ENCODE peak calls at places on chromosomes 3 and 15, in five cellular contexts. V, Q, A, H and E are unnamed samples.
A peak's percentile ranks its signal among the peaks of the same experiment; 100 is the strongest.

GRCh38 chr15:98658831-98659699 is 10.7 kb downstream of the IGF1R start:
- DNase-seq in Q (peak; percentile 63), V (peak; percentile 64), A (no peak), H (peak; percentile 68), E (peak; percentile 39)

GRCh38 chr3:195895900-195896360 is 12.4 kb downstream of the TNK2 start:
- DNase-seq in Q (peak; percentile 60), A (peak; percentile 39), V (peak; percentile 83), H (peak; percentile 79), E (no peak)

GRCh38 chr3:4670352-4670751 is 177.2 kb downstream of the ITPR1 start:
- DNase-seq in Q (peak; percentile 69), V (no peak), H (peak; percentile 10), A (no peak), E (no peak)

GRCh38 chr15:54772663-54773062 is 424.1 kb downstream of the RSL24D1 start:
- DNase-seq in V (no peak), H (no peak), A (no peak), Q (peak; percentile 1), E (no peak)

GRCh38 chr15:83919319-83919830 is 265.5 kb downstream of the ADAMTSL3 start:
- DNase-seq in Q (no peak), V (no peak), A (no peak), H (no peak), E (no peak)

GRCh38 chr3:32189693-32190092 is 48.8 kb upstream of the CMTM8 start:
- DNase-seq in A (no peak), H (no peak), V (no peak), Q (no peak), E (no peak)

GRCh38 chr3:119257654-119258410 is 17.2 kb upstream of the B4GALT4 start:
- DNase-seq in V (peak; percentile 56), Q (no peak), A (no peak), H (peak; percentile 7), E (peak; percentile 33)

GRCh38 chr3:42510325-42510724 is 7.9 kb downstream of the VIPR1 start:
- DNase-seq in V (no peak), Q (no peak), A (no peak), H (no peak), E (no peak)

GRCh38 chr15:101031203-101031602 is 112.0 kb downstream of the LRRK1 start:
- DNase-seq in A (no peak), V (no peak), H (no peak), Q (no peak), E (no peak)

GRCh38 chr3:184805351-184806038 is 6.5 kb upstream of the VPS8 start:
- DNase-seq in V (no peak), A (no peak), Q (no peak), H (no peak), E (no peak)

GRCh38 chr3:128060473-128061381 is 8.5 kb downstream of the SEC61A1 start:
- DNase-seq in H (no peak), V (no peak), Q (no peak), A (no peak), E (peak; percentile 91)

GRCh38 chr15:57213783-57214366 is 162.4 kb upstream of the CGNL1 start:
- DNase-seq in V (peak; percentile 33), A (no peak), H (peak; percentile 48), Q (no peak), E (peak; percentile 67)

GRCh38 chr3:12285003-12285555 is 3.8 kb upstream of the PPARG start:
- DNase-seq in A (no peak), H (no peak), V (no peak), Q (no peak), E (no peak)

GRCh38 chr3:126110431-126111125 is 26.7 kb upstream of the SLC41A3 start:
- DNase-seq in H (no peak), A (no peak), Q (no peak), V (no peak), E (no peak)

GRCh38 chr15:66997212-66997611 is 68.2 kb upstream of the SMAD3 start:
- DNase-seq in V (no peak), Q (no peak), A (no peak), H (no peak), E (peak; percentile 75)

GRCh38 chr3:128559486-128560225 is 66.7 kb upstream of the GATA2 start:
- DNase-seq in A (no peak), H (no peak), Q (peak; percentile 52), V (peak; percentile 69), E (no peak)

GRCh38 chr3:130576571-130577266 is 59.7 kb downstream of the COL6A6 start:
- DNase-seq in V (no peak), A (no peak), Q (no peak), H (no peak), E (peak; percentile 62)

GRCh38 chr3:109023656-109024254 is 70.1 kb upstream of the GUCA1C start:
- DNase-seq in H (peak; percentile 47), V (peak; percentile 71), A (no peak), Q (peak; percentile 68), E (peak; percentile 56)

GRCh38 chr15:99719096-99719541 is 14.1 kb downstream of the LYSMD4 start:
- DNase-seq in A (no peak), V (peak; percentile 97), H (no peak), Q (no peak), E (peak; percentile 90)

GRCh38 chr15:37218351-37218916 is 118.1 kb upstream of the MEIS2 start:
- DNase-seq in Q (no peak), A (no peak), V (no peak), H (no peak), E (no peak)

GRCh38 chr15:40289140-40289775 is 6.4 kb upstream of the ANKRD63 start:
- DNase-seq in Q (no peak), V (no peak), A (no peak), H (no peak), E (no peak)

GRCh38 chr3:51982352-51982837 is 940 bp upstream of the ACY1 start:
- DNase-seq in A (no peak), H (peak; percentile 39), Q (peak; percentile 79), V (peak; percentile 69), E (no peak)

GRCh38 chr15:81197255-81197630 is 564 bp downstream of the IL16 start:
- DNase-seq in A (no peak), H (no peak), Q (no peak), V (no peak), E (no peak)

GRCh38 chr3:161266731-161267150 is 45.6 kb downstream of the NMD3 start:
- DNase-seq in H (no peak), V (no peak), Q (no peak), A (no peak), E (peak; percentile 76)

GRCh38 chr15:44535509-44536297 is 1.2 kb upstream of the EIF3J start:
- DNase-seq in A (no peak), H (peak; percentile 42), Q (peak; percentile 53), V (peak; percentile 66), E (no peak)

GRCh38 chr3:127750226-127751031 is 71.9 kb downstream of the MGLL start:
- DNase-seq in V (peak; percentile 69), Q (no peak), A (no peak), H (peak; percentile 60), E (peak; percentile 85)

GRCh38 chr3:196246612-196247308 is 30.4 kb downstream of the SLC51A start:
- DNase-seq in Q (no peak), H (no peak), V (no peak), A (no peak), E (peak; percentile 84)

GRCh38 chr3:42652611-42653302 is 740 bp upstream of the ZBTB47 start:
- DNase-seq in H (peak; percentile 42), Q (no peak), V (no peak), A (no peak), E (peak; percentile 84)

GRCh38 chr15:53811530-53811929 is 52.1 kb upstream of the WDR72 start:
- DNase-seq in V (peak; percentile 32), Q (peak; percentile 45), A (no peak), H (peak; percentile 6), E (no peak)

GRCh38 chr15:73899197-73900128 is 26.1 kb downstream of the TBC1D21 start:
- DNase-seq in Q (peak; percentile 54), V (no peak), H (no peak), A (no peak), E (peak; percentile 55)

GRCh38 chr3:78130741-78131290 is 1090.9 kb downstream of the ROBO2 start:
- DNase-seq in A (no peak), Q (no peak), V (no peak), H (no peak), E (no peak)
- H3K4me3 ChIP-seq in A (no peak overlapping the region), Q (no peak overlapping the region), V (no peak overlapping the region), H (no peak overlapping the region), E (no peak overlapping the region)

GRCh38 chr3:74217467-74217866 is 397.0 kb downstream of the CNTN3 start:
- DNase-seq in Q (no peak), A (no peak), V (no peak), H (no peak), E (no peak)
- H3K4me3 ChIP-seq in Q (no peak overlapping the region), A (no peak overlapping the region), V (no peak overlapping the region), H (no peak overlapping the region), E (no peak overlapping the region)

GRCh38 chr15:96262497-96263268 is 67.8 kb upstream of the NR2F2 start:
- DNase-seq in H (no peak), Q (no peak), V (no peak), A (no peak), E (no peak)

GRCh38 chr15:96267463-96267862 is 63.0 kb upstream of the NR2F2 start:
- DNase-seq in V (no peak), Q (no peak), A (no peak), H (no peak), E (no peak)

GRCh38 chr15:96264351-96264798 is 66.1 kb upstream of the NR2F2 start:
- DNase-seq in V (peak; percentile 33), H (no peak), Q (no peak), A (no peak), E (no peak)

GRCh38 chr15:96262097-96262496 is 68.4 kb upstream of the NR2F2 start:
- DNase-seq in Q (no peak), V (no peak), H (no peak), A (no peak), E (no peak)

GRCh38 chr15:96264801-96265515 is 65.5 kb upstream of the NR2F2 start:
- DNase-seq in V (no peak), H (no peak), Q (no peak), A (no peak), E (no peak)
- H3K4me3 ChIP-seq in V (no peak overlapping the region), H (no peak overlapping the region), Q (no peak overlapping the region), A (no peak overlapping the region), E (no peak overlapping the region)

GRCh38 chr15:69298697-69299441 is at the start of gene PAQR5:
- DNase-seq in A (no peak), Q (peak; percentile 61), H (no peak), V (no peak), E (no peak)
- H3K4me3 ChIP-seq in A (no peak within 1 kb of the TSS), Q (peak within 1 kb of the TSS; percentile 74), H (no peak within 1 kb of the TSS), V (peak within 1 kb of the TSS; percentile 43), E (peak within 1 kb of the TSS; percentile 35)

GRCh38 chr3:59126436-59126835 is 76.6 kb upstream of the CFAP20DC start:
- DNase-seq in A (no peak), Q (no peak), H (no peak), V (no peak), E (no peak)

GRCh38 chr3:59133350-59133749 is 83.5 kb upstream of the CFAP20DC start:
- DNase-seq in Q (no peak), A (no peak), H (no peak), V (no peak), E (peak; percentile 36)

GRCh38 chr3:59127071-59127470 is 77.2 kb upstream of the CFAP20DC start:
- DNase-seq in Q (no peak), V (no peak), H (no peak), A (no peak), E (peak; percentile 89)

GRCh38 chr3:59131016-59131771 is 81.4 kb upstream of the CFAP20DC start:
- DNase-seq in V (no peak), Q (no peak), H (no peak), A (no peak), E (no peak)

GRCh38 chr3:59128685-59129084 is 78.9 kb upstream of the CFAP20DC start:
- DNase-seq in H (no peak), A (no peak), Q (peak; percentile 89), V (no peak), E (no peak)
- H3K4me3 ChIP-seq in H (no peak overlapping the region), A (no peak overlapping the region), Q (no peak overlapping the region), V (no peak overlapping the region), E (no peak overlapping the region)